ENCODE peak calls at places on chromosomes 3 and 15, in eight cellular contexts. One of them, this sample, is unnamed.

GRCh38 chr15:34648335-34648631 is 64.8 kb upstream of the GOLGA8B start:
- DNase-seq in ovary: no peak
- DNase-seq in astrocyte of the spinal cord: no peak
- DNase-seq in K562: peak
- DNase-seq in uterus: no peak
- DNase-seq in glutamatergic neuron: no peak
- DNase-seq in progenitor cell of endocrine pancreas: no peak
- DNase-seq in dorsolateral prefrontal cortex: no peak
- DNase-seq in this sample: no peak

GRCh38 chr3:109155828-109156227 is 19.3 kb downstream of the C3orf85 start:
- DNase-seq in ovary: no peak
- DNase-seq in astrocyte of the spinal cord: no peak
- DNase-seq in K562: no peak
- DNase-seq in uterus: no peak
- DNase-seq in glutamatergic neuron: no peak
- DNase-seq in progenitor cell of endocrine pancreas: no peak
- DNase-seq in dorsolateral prefrontal cortex: no peak
- DNase-seq in this sample: no peak

GRCh38 chr3:65856907-65857306 is 181.8 kb downstream of the MAGI1 start:
- DNase-seq in ovary: no peak
- DNase-seq in astrocyte of the spinal cord: no peak
- DNase-seq in K562: no peak
- DNase-seq in uterus: no peak
- DNase-seq in glutamatergic neuron: no peak
- DNase-seq in progenitor cell of endocrine pancreas: no peak
- DNase-seq in dorsolateral prefrontal cortex: no peak
- DNase-seq in this sample: no peak

GRCh38 chr3:81643721-81644120 is 117.7 kb downstream of the GBE1 start:
- DNase-seq in ovary: no peak
- DNase-seq in astrocyte of the spinal cord: peak
- DNase-seq in K562: peak
- DNase-seq in uterus: no peak
- DNase-seq in glutamatergic neuron: no peak
- DNase-seq in progenitor cell of endocrine pancreas: no peak
- DNase-seq in dorsolateral prefrontal cortex: no peak
- DNase-seq in this sample: no peak

GRCh38 chr3:64291956-64292355 is 66.7 kb upstream of the PRICKLE2 start:
- DNase-seq in ovary: no peak
- DNase-seq in astrocyte of the spinal cord: no peak
- DNase-seq in K562: no peak
- DNase-seq in uterus: peak
- DNase-seq in glutamatergic neuron: no peak
- DNase-seq in progenitor cell of endocrine pancreas: no peak
- DNase-seq in dorsolateral prefrontal cortex: no peak
- DNase-seq in this sample: no peak

GRCh38 chr3:117645561-117646242 is 936.1 kb downstream of the TUSC7 start:
- DNase-seq in ovary: no peak
- DNase-seq in astrocyte of the spinal cord: peak
- DNase-seq in K562: no peak
- DNase-seq in uterus: no peak
- DNase-seq in glutamatergic neuron: no peak
- DNase-seq in progenitor cell of endocrine pancreas: no peak
- DNase-seq in dorsolateral prefrontal cortex: no peak
- DNase-seq in this sample: no peak

GRCh38 chr3:158709666-158710083 is 22.6 kb downstream of the RARRES1 start:
- DNase-seq in ovary: no peak
- DNase-seq in astrocyte of the spinal cord: peak
- DNase-seq in K562: peak
- DNase-seq in uterus: no peak
- DNase-seq in glutamatergic neuron: no peak
- DNase-seq in progenitor cell of endocrine pancreas: no peak
- DNase-seq in dorsolateral prefrontal cortex: no peak
- DNase-seq in this sample: no peak

GRCh38 chr3:63343674-63344073 is 65.6 kb downstream of the SYNPR start:
- DNase-seq in ovary: peak
- DNase-seq in astrocyte of the spinal cord: peak
- DNase-seq in K562: peak
- DNase-seq in uterus: peak
- DNase-seq in glutamatergic neuron: peak
- DNase-seq in progenitor cell of endocrine pancreas: no peak
- DNase-seq in dorsolateral prefrontal cortex: peak
- DNase-seq in this sample: peak

GRCh38 chr3:40337136-40338108 is 27.9 kb downstream of the EIF1B start:
- DNase-seq in ovary: no peak
- DNase-seq in astrocyte of the spinal cord: no peak
- DNase-seq in K562: peak
- DNase-seq in uterus: no peak
- DNase-seq in glutamatergic neuron: no peak
- DNase-seq in progenitor cell of endocrine pancreas: no peak
- DNase-seq in dorsolateral prefrontal cortex: no peak
- DNase-seq in this sample: no peak

GRCh38 chr15:60548101-60548500 is 69.2 kb upstream of the ICE2 start:
- DNase-seq in ovary: no peak
- DNase-seq in astrocyte of the spinal cord: no peak
- DNase-seq in K562: no peak
- DNase-seq in uterus: no peak
- DNase-seq in glutamatergic neuron: no peak
- DNase-seq in progenitor cell of endocrine pancreas: no peak
- DNase-seq in dorsolateral prefrontal cortex: no peak
- DNase-seq in this sample: no peak

GRCh38 chr3:41900265-41900664 is 61.6 kb downstream of the ULK4 start:
- DNase-seq in ovary: no peak
- DNase-seq in astrocyte of the spinal cord: peak
- DNase-seq in K562: peak
- DNase-seq in uterus: no peak
- DNase-seq in glutamatergic neuron: no peak
- DNase-seq in progenitor cell of endocrine pancreas: no peak
- DNase-seq in dorsolateral prefrontal cortex: no peak
- DNase-seq in this sample: no peak

GRCh38 chr15:88090406-88091085 is 166.0 kb downstream of the NTRK3 start:
- DNase-seq in ovary: no peak
- DNase-seq in astrocyte of the spinal cord: no peak
- DNase-seq in K562: no peak
- DNase-seq in uterus: peak
- DNase-seq in glutamatergic neuron: no peak
- DNase-seq in progenitor cell of endocrine pancreas: no peak
- DNase-seq in dorsolateral prefrontal cortex: no peak
- DNase-seq in this sample: no peak

GRCh38 chr3:172464306-172464705 is 16.1 kb upstream of the GHSR start:
- DNase-seq in ovary: no peak
- DNase-seq in astrocyte of the spinal cord: no peak
- DNase-seq in K562: no peak
- DNase-seq in uterus: no peak
- DNase-seq in glutamatergic neuron: no peak
- DNase-seq in progenitor cell of endocrine pancreas: no peak
- DNase-seq in dorsolateral prefrontal cortex: no peak
- DNase-seq in this sample: no peak

GRCh38 chr3:49611714-49612113 is 57.4 kb downstream of the BSN start:
- DNase-seq in ovary: no peak
- DNase-seq in astrocyte of the spinal cord: no peak
- DNase-seq in K562: no peak
- DNase-seq in uterus: no peak
- DNase-seq in glutamatergic neuron: no peak
- DNase-seq in progenitor cell of endocrine pancreas: no peak
- DNase-seq in dorsolateral prefrontal cortex: no peak
- DNase-seq in this sample: no peak

GRCh38 chr3:133329626-133330025 is 70.2 kb upstream of the BFSP2 start:
- DNase-seq in ovary: no peak
- DNase-seq in astrocyte of the spinal cord: no peak
- DNase-seq in K562: no peak
- DNase-seq in uterus: no peak
- DNase-seq in glutamatergic neuron: no peak
- DNase-seq in progenitor cell of endocrine pancreas: no peak
- DNase-seq in dorsolateral prefrontal cortex: no peak
- DNase-seq in this sample: no peak

GRCh38 chr15:33013827-33014445 is 180.6 kb downstream of the FMN1 start:
- DNase-seq in ovary: no peak
- DNase-seq in astrocyte of the spinal cord: peak
- DNase-seq in K562: no peak
- DNase-seq in uterus: no peak
- DNase-seq in glutamatergic neuron: no peak
- DNase-seq in progenitor cell of endocrine pancreas: no peak
- DNase-seq in dorsolateral prefrontal cortex: no peak
- DNase-seq in this sample: no peak

GRCh38 chr15:29692527-29692926 is 129.7 kb downstream of the TJP1 start:
- DNase-seq in ovary: no peak
- DNase-seq in astrocyte of the spinal cord: no peak
- DNase-seq in K562: no peak
- DNase-seq in uterus: no peak
- DNase-seq in glutamatergic neuron: no peak
- DNase-seq in progenitor cell of endocrine pancreas: no peak
- DNase-seq in dorsolateral prefrontal cortex: no peak
- DNase-seq in this sample: no peak

GRCh38 chr3:143443851-143444331 is 324.3 kb downstream of the CHST2 start:
- DNase-seq in ovary: no peak
- DNase-seq in astrocyte of the spinal cord: peak
- DNase-seq in K562: peak
- DNase-seq in uterus: no peak
- DNase-seq in glutamatergic neuron: no peak
- DNase-seq in progenitor cell of endocrine pancreas: no peak
- DNase-seq in dorsolateral prefrontal cortex: no peak
- DNase-seq in this sample: no peak

GRCh38 chr3:32310336-32310735 is 71.9 kb downstream of the CMTM8 start:
- DNase-seq in ovary: no peak
- DNase-seq in astrocyte of the spinal cord: no peak
- DNase-seq in K562: no peak
- DNase-seq in uterus: no peak
- DNase-seq in glutamatergic neuron: no peak
- DNase-seq in progenitor cell of endocrine pancreas: no peak
- DNase-seq in dorsolateral prefrontal cortex: no peak
- DNase-seq in this sample: no peak

GRCh38 chr3:72944696-72945095 is 51.9 kb upstream of the PPP4R2 start:
- DNase-seq in ovary: no peak
- DNase-seq in astrocyte of the spinal cord: no peak
- DNase-seq in K562: no peak
- DNase-seq in uterus: no peak
- DNase-seq in glutamatergic neuron: no peak
- DNase-seq in progenitor cell of endocrine pancreas: no peak
- DNase-seq in dorsolateral prefrontal cortex: no peak
- DNase-seq in this sample: no peak

GRCh38 chr3:35965908-35966307 is 326.6 kb downstream of the ARPP21 start:
- DNase-seq in ovary: no peak
- DNase-seq in astrocyte of the spinal cord: peak
- DNase-seq in K562: no peak
- DNase-seq in uterus: no peak
- DNase-seq in glutamatergic neuron: no peak
- DNase-seq in progenitor cell of endocrine pancreas: no peak
- DNase-seq in dorsolateral prefrontal cortex: no peak
- DNase-seq in this sample: no peak
- TF ChIP-seq CTCF in ovary: no peak
- TF ChIP-seq CTCF in astrocyte of the spinal cord: peak
- TF ChIP-seq CTCF in K562: no peak
- TF ChIP-seq CTCF in uterus: peak
- TF ChIP-seq CTCF in glutamatergic neuron: peak
- TF ChIP-seq CTCF in progenitor cell of endocrine pancreas: peak
- TF ChIP-seq CTCF in dorsolateral prefrontal cortex: peak
- TF ChIP-seq CTCF in this sample: peak

DNA sequence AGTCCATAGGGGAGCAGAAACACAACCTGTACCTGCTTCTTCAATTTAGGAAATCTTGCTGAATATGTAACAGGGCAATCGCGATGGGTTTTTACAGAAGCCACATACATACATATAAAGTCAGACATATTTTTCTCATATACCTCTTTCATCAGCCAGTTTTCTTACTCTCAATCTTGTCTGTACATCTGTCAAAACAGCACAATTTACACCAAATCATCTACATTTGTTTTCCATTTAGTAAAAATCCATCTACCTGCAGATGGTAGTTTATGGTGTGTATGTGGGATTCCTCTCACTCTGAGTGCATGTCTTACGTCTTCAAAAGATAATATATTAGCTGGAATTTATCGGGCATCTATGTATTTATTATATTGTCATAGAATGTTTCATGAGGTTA is 208.7 kb downstream of the ZPLD1 start:
- DNase-seq in ovary: no peak
- DNase-seq in astrocyte of the spinal cord: no peak
- DNase-seq in K562: no peak
- DNase-seq in uterus: no peak
- DNase-seq in glutamatergic neuron: no peak
- DNase-seq in progenitor cell of endocrine pancreas: no peak
- DNase-seq in dorsolateral prefrontal cortex: no peak
- DNase-seq in this sample: no peak
- TF ChIP-seq CTCF in ovary: no peak
- TF ChIP-seq CTCF in astrocyte of the spinal cord: no peak
- TF ChIP-seq CTCF in K562: no peak
- TF ChIP-seq CTCF in uterus: no peak
- TF ChIP-seq CTCF in glutamatergic neuron: no peak
- TF ChIP-seq CTCF in progenitor cell of endocrine pancreas: no peak
- TF ChIP-seq CTCF in dorsolateral prefrontal cortex: no peak
- TF ChIP-seq CTCF in this sample: no peak

DNA sequence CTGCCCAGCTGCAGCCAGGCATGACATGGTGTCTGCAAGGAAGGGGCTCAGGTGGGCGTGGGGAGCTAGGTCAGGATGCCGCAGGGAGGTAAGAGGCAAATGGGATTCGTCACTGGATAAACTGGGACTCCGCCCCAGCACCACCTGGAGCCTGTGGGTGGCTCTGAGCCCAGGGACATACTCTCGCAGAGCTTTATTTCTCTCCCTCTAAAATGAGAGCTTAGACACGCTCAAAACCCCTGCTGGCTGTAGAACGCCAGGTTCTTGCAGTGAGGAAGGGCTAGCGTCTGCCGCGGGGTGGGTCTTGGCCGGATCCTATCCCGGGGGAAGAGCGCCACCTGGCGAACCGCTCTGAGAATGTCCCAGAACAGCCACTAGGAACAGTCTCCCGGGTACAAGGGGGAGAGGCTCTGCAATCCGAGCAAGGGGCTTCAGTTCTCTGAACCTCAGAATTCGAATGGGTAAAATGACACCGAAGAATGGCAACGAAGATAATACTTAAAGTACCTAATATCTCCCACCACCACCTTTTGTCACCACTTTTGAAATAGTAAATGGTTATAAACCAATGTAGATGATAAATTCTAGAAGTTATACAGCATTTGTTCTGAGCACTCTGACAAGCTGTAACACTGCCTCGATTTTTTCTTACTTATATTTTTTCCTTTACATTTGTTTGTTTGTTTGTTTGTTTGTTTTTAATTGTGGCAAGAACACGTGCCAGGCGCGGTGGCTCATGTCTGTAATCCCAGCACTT is 53.2 kb upstream of the SRGAP3 start:
- DNase-seq in ovary: peak
- DNase-seq in astrocyte of the spinal cord: peak
- DNase-seq in K562: peak
- DNase-seq in uterus: peak
- DNase-seq in glutamatergic neuron: peak
- DNase-seq in progenitor cell of endocrine pancreas: peak
- DNase-seq in dorsolateral prefrontal cortex: peak
- DNase-seq in this sample: peak
- TF ChIP-seq CTCF in ovary: peak
- TF ChIP-seq CTCF in astrocyte of the spinal cord: peak
- TF ChIP-seq CTCF in K562: peak
- TF ChIP-seq CTCF in uterus: peak
- TF ChIP-seq CTCF in glutamatergic neuron: peak
- TF ChIP-seq CTCF in progenitor cell of endocrine pancreas: peak
- TF ChIP-seq CTCF in dorsolateral prefrontal cortex: peak
- TF ChIP-seq CTCF in this sample: peak

DNA sequence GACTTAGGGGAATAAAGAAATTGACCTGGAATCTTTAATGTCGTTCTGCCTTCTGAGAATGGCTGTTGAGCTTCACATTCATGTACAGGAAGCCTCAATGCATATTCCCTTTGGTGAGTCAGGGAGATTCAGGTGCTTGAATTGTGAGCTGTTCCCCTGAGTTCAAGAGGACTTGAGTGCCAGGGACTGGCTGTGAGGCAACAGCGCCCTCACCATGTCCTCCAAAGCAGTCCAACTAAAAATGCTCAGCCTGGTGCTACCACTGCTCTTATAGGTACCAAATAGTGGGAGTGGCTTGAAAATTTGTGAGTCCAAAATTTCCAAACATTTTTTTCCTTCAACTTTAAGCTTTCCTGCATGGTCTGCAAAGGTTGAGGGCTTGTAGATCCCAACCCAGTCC is 54.1 kb downstream of the LEO1 start:
- DNase-seq in ovary: no peak
- DNase-seq in astrocyte of the spinal cord: peak
- DNase-seq in K562: peak
- DNase-seq in uterus: no peak
- DNase-seq in glutamatergic neuron: peak
- DNase-seq in progenitor cell of endocrine pancreas: no peak
- DNase-seq in dorsolateral prefrontal cortex: no peak
- DNase-seq in this sample: no peak
- TF ChIP-seq CTCF in ovary: no peak
- TF ChIP-seq CTCF in astrocyte of the spinal cord: peak
- TF ChIP-seq CTCF in K562: peak
- TF ChIP-seq CTCF in uterus: no peak
- TF ChIP-seq CTCF in glutamatergic neuron: no peak
- TF ChIP-seq CTCF in progenitor cell of endocrine pancreas: peak
- TF ChIP-seq CTCF in dorsolateral prefrontal cortex: no peak
- TF ChIP-seq CTCF in this sample: no peak

This sample was measured in mesothelial cell of epicardium.